ENCODE peak calls at places on chromosomes 13 and 19, in six cellular contexts. One of them, this sample, is unnamed.

GRCh38 chr13:32911506-32911905 is 104.7 kb upstream of the KL start:
- DNase-seq in psoas muscle: no peak
- DNase-seq in RWPE1: peak; percentile 66
- DNase-seq in lower lobe of right lung: no peak
- DNase-seq in CD8-positive, alpha-beta T cell: no peak
- DNase-seq in D721Med: peak; percentile 30
- DNase-seq in this sample: no peak

GRCh38 chr13:76976488-76976887 is 15.4 kb upstream of the CLN5 start:
- DNase-seq in D721Med: no peak
- DNase-seq in CD8-positive, alpha-beta T cell: peak; percentile 27
- DNase-seq in psoas muscle: no peak
- DNase-seq in RWPE1: no peak
- DNase-seq in lower lobe of right lung: no peak
- DNase-seq in this sample: no peak

GRCh38 chr13:37406031-37406430 is 192.5 kb downstream of the POSTN start:
- DNase-seq in RWPE1: no peak
- DNase-seq in D721Med: no peak
- DNase-seq in lower lobe of right lung: no peak
- DNase-seq in CD8-positive, alpha-beta T cell: no peak
- DNase-seq in psoas muscle: no peak
- DNase-seq in this sample: no peak

GRCh38 chr19:16591803-16592556 is 19.8 kb upstream of the SLC35E1 start:
- DNase-seq in lower lobe of right lung: no peak
- DNase-seq in RWPE1: peak; percentile 58
- DNase-seq in psoas muscle: no peak
- DNase-seq in D721Med: no peak
- DNase-seq in CD8-positive, alpha-beta T cell: no peak
- DNase-seq in this sample: no peak

GRCh38 chr13:34926513-34926912 is 15.6 kb upstream of the NBEA start:
- DNase-seq in RWPE1: no peak
- DNase-seq in psoas muscle: no peak
- DNase-seq in D721Med: no peak
- DNase-seq in lower lobe of right lung: no peak
- DNase-seq in CD8-positive, alpha-beta T cell: no peak
- DNase-seq in this sample: no peak

GRCh38 chr19:48568345-48568886 is 16.4 kb downstream of the SULT2B1 start:
- DNase-seq in RWPE1: peak; percentile 81
- DNase-seq in CD8-positive, alpha-beta T cell: no peak
- DNase-seq in D721Med: no peak
- DNase-seq in lower lobe of right lung: peak; percentile 85
- DNase-seq in psoas muscle: peak; percentile 95
- DNase-seq in this sample: peak; percentile 88

GRCh38 chr13:27839809-27840467 is 47.7 kb downstream of the GSX1 start:
- DNase-seq in RWPE1: peak; percentile 59
- DNase-seq in psoas muscle: no peak
- DNase-seq in CD8-positive, alpha-beta T cell: no peak
- DNase-seq in D721Med: no peak
- DNase-seq in lower lobe of right lung: no peak
- DNase-seq in this sample: no peak

GRCh38 chr13:29771247-29771646 is 79.2 kb downstream of the UBL3 start:
- DNase-seq in CD8-positive, alpha-beta T cell: no peak
- DNase-seq in psoas muscle: no peak
- DNase-seq in lower lobe of right lung: no peak
- DNase-seq in RWPE1: no peak
- DNase-seq in D721Med: no peak
- DNase-seq in this sample: no peak

GRCh38 chr19:5189318-5189607 is 151.3 kb downstream of the PTPRS start:
- DNase-seq in lower lobe of right lung: no peak
- DNase-seq in CD8-positive, alpha-beta T cell: no peak
- DNase-seq in psoas muscle: no peak
- DNase-seq in RWPE1: no peak
- DNase-seq in D721Med: peak; percentile 59
- DNase-seq in this sample: no peak

GRCh38 chr13:52899206-52899605 is 50.8 kb upstream of the PCDH8 start:
- DNase-seq in RWPE1: no peak
- DNase-seq in CD8-positive, alpha-beta T cell: no peak
- DNase-seq in D721Med: no peak
- DNase-seq in psoas muscle: no peak
- DNase-seq in lower lobe of right lung: no peak
- DNase-seq in this sample: no peak

GRCh38 chr13:52906122-52906903 is 57.9 kb upstream of the PCDH8 start:
- DNase-seq in psoas muscle: no peak
- DNase-seq in CD8-positive, alpha-beta T cell: no peak
- DNase-seq in RWPE1: no peak
- DNase-seq in lower lobe of right lung: no peak
- DNase-seq in D721Med: no peak
- DNase-seq in this sample: no peak

DNA sequence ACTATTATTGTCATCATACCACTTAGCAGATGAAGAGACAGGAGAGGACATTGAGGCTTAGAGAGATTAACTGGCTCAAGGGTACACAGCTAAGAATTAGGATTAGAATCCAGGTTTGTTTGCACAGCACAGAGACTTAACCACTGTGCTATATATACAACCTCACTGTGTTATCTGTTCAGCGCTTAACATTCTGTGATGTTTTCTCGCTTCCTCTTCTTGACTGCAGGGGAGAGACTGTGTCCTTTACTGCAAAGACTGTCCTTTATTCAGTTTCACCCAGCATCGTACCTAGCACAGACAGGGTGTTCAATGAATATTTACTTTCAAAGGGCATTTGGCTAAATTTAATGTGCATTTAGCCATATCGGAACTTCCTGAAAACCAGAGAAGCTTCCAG is 54.9 kb upstream of the PCDH8 start:
- DNase-seq in psoas muscle: no peak
- DNase-seq in RWPE1: no peak
- DNase-seq in D721Med: peak; percentile 54
- DNase-seq in lower lobe of right lung: no peak
- DNase-seq in CD8-positive, alpha-beta T cell: no peak
- DNase-seq in this sample: no peak
- TF ChIP-seq CTCF in psoas muscle: no peak
- TF ChIP-seq CTCF in RWPE1: no peak
- TF ChIP-seq CTCF in D721Med: no peak
- TF ChIP-seq CTCF in lower lobe of right lung: no peak
- TF ChIP-seq CTCF in CD8-positive, alpha-beta T cell: no peak
- TF ChIP-seq CTCF in this sample: no peak

DNA sequence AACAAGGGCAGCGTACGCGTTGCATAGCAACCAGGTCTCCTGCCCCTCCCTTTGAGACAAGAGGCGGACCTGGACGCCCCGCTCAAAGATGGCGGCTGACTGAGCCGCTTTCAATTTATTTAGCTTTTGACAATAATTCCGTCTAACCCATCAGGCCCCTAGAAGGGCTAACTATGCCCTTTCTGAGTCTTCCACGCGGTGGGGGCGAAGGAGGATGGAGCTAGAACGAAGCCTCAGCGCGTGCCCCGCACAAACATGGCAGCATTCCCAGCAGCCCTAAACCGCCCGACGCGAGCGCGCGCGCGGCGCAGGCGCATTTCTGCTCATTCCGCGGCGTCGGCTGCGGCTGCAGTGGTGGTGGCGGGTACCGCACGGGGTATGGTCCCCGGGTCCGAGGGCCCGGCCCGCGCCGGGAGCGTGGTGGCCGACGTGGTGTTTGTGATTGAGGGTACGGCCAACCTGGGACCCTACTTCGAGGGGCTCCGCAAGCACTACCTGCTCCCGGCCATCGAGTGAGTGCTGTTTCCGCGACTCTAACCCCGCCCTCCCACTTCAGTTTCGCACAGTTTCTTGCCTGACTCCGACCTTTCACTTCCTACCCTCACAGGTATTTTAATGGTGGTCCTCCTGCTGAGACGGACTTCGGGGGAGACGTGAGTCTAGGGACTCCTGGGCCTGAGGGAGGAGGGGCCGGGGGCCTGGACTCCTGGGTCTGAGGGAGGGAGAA is at the start of gene MED25:
- DNase-seq in RWPE1: peak; percentile 82
- DNase-seq in D721Med: peak; percentile 71
- DNase-seq in psoas muscle: peak; percentile 94
- DNase-seq in CD8-positive, alpha-beta T cell: peak; percentile 86
- DNase-seq in lower lobe of right lung: peak; percentile 91
- DNase-seq in this sample: peak; percentile 97
- TF ChIP-seq CTCF in RWPE1: no peak
- TF ChIP-seq CTCF in D721Med: no peak
- TF ChIP-seq CTCF in psoas muscle: peak; percentile 31
- TF ChIP-seq CTCF in CD8-positive, alpha-beta T cell: peak; percentile 19
- TF ChIP-seq CTCF in lower lobe of right lung: peak; percentile 42
- TF ChIP-seq CTCF in this sample: peak; percentile 31

GRCh38 chr19:29247051-29247450 is 34.1 kb upstream of the UQCRFS1 start:
- DNase-seq in psoas muscle: no peak
- DNase-seq in RWPE1: no peak
- DNase-seq in D721Med: no peak
- DNase-seq in CD8-positive, alpha-beta T cell: no peak
- DNase-seq in lower lobe of right lung: no peak
- DNase-seq in this sample: no peak
- TF ChIP-seq CTCF in psoas muscle: no peak
- TF ChIP-seq CTCF in RWPE1: no peak
- TF ChIP-seq CTCF in D721Med: no peak
- TF ChIP-seq CTCF in CD8-positive, alpha-beta T cell: no peak
- TF ChIP-seq CTCF in lower lobe of right lung: no peak
- TF ChIP-seq CTCF in this sample: no peak

DNA sequence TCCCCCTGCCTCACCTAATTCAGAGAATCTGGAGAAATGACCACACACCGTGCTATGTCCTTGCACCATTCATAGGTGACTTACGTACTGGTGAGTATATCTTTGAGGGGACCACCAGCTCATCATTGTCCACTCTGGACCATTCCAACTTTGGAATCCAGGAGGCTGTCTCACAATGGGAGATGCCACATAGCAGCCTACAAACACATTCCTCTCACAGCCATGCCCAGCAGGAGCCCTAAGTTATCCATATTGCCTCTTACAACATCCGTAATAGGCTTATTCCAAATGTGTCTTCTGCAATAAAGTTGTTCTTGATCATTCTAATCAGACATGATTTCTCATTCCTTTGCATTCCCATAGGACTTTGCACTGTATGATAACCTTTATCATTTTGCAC is 436.7 kb downstream of the EFNB2 start:
- DNase-seq in D721Med: no peak
- DNase-seq in lower lobe of right lung: no peak
- DNase-seq in RWPE1: no peak
- DNase-seq in psoas muscle: no peak
- DNase-seq in CD8-positive, alpha-beta T cell: no peak
- DNase-seq in this sample: no peak
- TF ChIP-seq CTCF in D721Med: no peak
- TF ChIP-seq CTCF in lower lobe of right lung: no peak
- TF ChIP-seq CTCF in RWPE1: no peak
- TF ChIP-seq CTCF in psoas muscle: no peak
- TF ChIP-seq CTCF in CD8-positive, alpha-beta T cell: no peak
- TF ChIP-seq CTCF in this sample: no peak

GRCh38 chr13:48486836-48487235 is 46.0 kb downstream of the RCBTB2 start:
- DNase-seq in RWPE1: no peak
- DNase-seq in psoas muscle: no peak
- DNase-seq in D721Med: no peak
- DNase-seq in lower lobe of right lung: no peak
- DNase-seq in CD8-positive, alpha-beta T cell: no peak
- DNase-seq in this sample: no peak
- TF ChIP-seq CTCF in RWPE1: no peak
- TF ChIP-seq CTCF in psoas muscle: no peak
- TF ChIP-seq CTCF in D721Med: no peak
- TF ChIP-seq CTCF in lower lobe of right lung: no peak
- TF ChIP-seq CTCF in CD8-positive, alpha-beta T cell: no peak
- TF ChIP-seq CTCF in this sample: no peak

GRCh38 chr13:111040821-111041220 is 74.3 kb upstream of the ARHGEF7 start:
- DNase-seq in lower lobe of right lung: no peak
- DNase-seq in RWPE1: no peak
- DNase-seq in D721Med: no peak
- DNase-seq in psoas muscle: no peak
- DNase-seq in CD8-positive, alpha-beta T cell: no peak
- DNase-seq in this sample: no peak
- TF ChIP-seq CTCF in lower lobe of right lung: no peak
- TF ChIP-seq CTCF in RWPE1: no peak
- TF ChIP-seq CTCF in D721Med: no peak
- TF ChIP-seq CTCF in psoas muscle: no peak
- TF ChIP-seq CTCF in CD8-positive, alpha-beta T cell: no peak
- TF ChIP-seq CTCF in this sample: no peak

GRCh38 chr13:38944219-38944618 is 46.4 kb downstream of the STOML3 start:
- DNase-seq in lower lobe of right lung: no peak
- DNase-seq in D721Med: no peak
- DNase-seq in RWPE1: no peak
- DNase-seq in psoas muscle: no peak
- DNase-seq in CD8-positive, alpha-beta T cell: no peak
- DNase-seq in this sample: no peak
- TF ChIP-seq CTCF in lower lobe of right lung: no peak
- TF ChIP-seq CTCF in D721Med: no peak
- TF ChIP-seq CTCF in RWPE1: no peak
- TF ChIP-seq CTCF in psoas muscle: no peak
- TF ChIP-seq CTCF in CD8-positive, alpha-beta T cell: no peak
- TF ChIP-seq CTCF in this sample: no peak

GRCh38 chr19:44112802-44113137 is 429 bp upstream of the ZNF225 start:
- DNase-seq in psoas muscle: no peak
- DNase-seq in RWPE1: no peak
- DNase-seq in lower lobe of right lung: no peak
- DNase-seq in D721Med: no peak
- DNase-seq in CD8-positive, alpha-beta T cell: no peak
- DNase-seq in this sample: no peak
- TF ChIP-seq CTCF in psoas muscle: no peak
- TF ChIP-seq CTCF in RWPE1: no peak
- TF ChIP-seq CTCF in lower lobe of right lung: no peak
- TF ChIP-seq CTCF in D721Med: no peak
- TF ChIP-seq CTCF in CD8-positive, alpha-beta T cell: no peak
- TF ChIP-seq CTCF in this sample: no peak

This sample was measured in osteocyte.